ENCODE peak calls at places on chromosomes 4 and X, in six cellular contexts. R is kidney tubule cell, W is colonic mucosa, T is RPMI7951, I is GM10248, F is nucleus accumbens. P is an unnamed sample.
A peak's percentile ranks its signal among the peaks of the same experiment; 100 is the strongest.

GRCh38 chrX:1355131-1355799 is 18.7 kb downstream of the IL3RA start:
- DNase-seq in F (no peak), R (no peak), I (no peak), T (no peak), W (no peak), P (peak; percentile 36)

GRCh38 chr4:105657117-105657765 is 51.2 kb downstream of the INTS12 start:
- DNase-seq in I (no peak), F (no peak), T (no peak), W (no peak), R (no peak), P (no peak)

GRCh38 chr4:67712650-67713530 is 11.9 kb upstream of the UBA6 start:
- DNase-seq in T (peak; percentile 62), W (no peak), I (no peak), F (no peak), R (no peak), P (no peak)

GRCh38 chrX:100410083-100410590 is at the start of gene PCDH19:
- DNase-seq in F (peak; percentile 64), W (peak; percentile 62), T (peak; percentile 44), I (peak; percentile 15), R (peak; percentile 67), P (peak; percentile 89)

GRCh38 chr4:176443646-176444409 is 124.1 kb downstream of the SPCS3 start:
- DNase-seq in I (no peak), F (no peak), R (peak; percentile 16), W (no peak), T (peak; percentile 69), P (no peak)

GRCh38 chr4:41933997-41934812 is 1.0 kb upstream of the TMEM33 start:
- DNase-seq in T (peak; percentile 14), I (no peak), W (no peak), R (no peak), F (no peak), P (no peak)

GRCh38 chr4:148980782-148981181 is 538.6 kb upstream of the NR3C2 start:
- DNase-seq in R (no peak), I (no peak), T (no peak), F (peak; percentile 42), W (no peak), P (no peak)

GRCh38 chr4:11152684-11153083 is 276.0 kb downstream of the HS3ST1 start:
- DNase-seq in R (no peak), I (no peak), W (no peak), T (no peak), F (no peak), P (no peak)

GRCh38 chr4:73919691-73920090 is 50.5 kb downstream of the CXCL1 start:
- DNase-seq in F (no peak), I (no peak), T (peak; percentile 27), W (no peak), R (peak; percentile 74), P (no peak)

GRCh38 chr4:17807446-17807845 is 3.1 kb downstream of the DCAF16 start:
- DNase-seq in R (no peak), T (peak; percentile 29), F (no peak), I (no peak), W (no peak), P (no peak)

GRCh38 chrX:31099536-31100090 is 27.8 kb upstream of the FTHL17 start:
- DNase-seq in F (no peak), W (no peak), R (peak; percentile 32), I (peak; percentile 41), T (peak; percentile 18), P (no peak)

GRCh38 chr4:124777007-124777406 is 64.5 kb upstream of the ANKRD50 start:
- DNase-seq in W (no peak), T (no peak), R (no peak), F (no peak), I (no peak), P (no peak)

GRCh38 chr4:147924604-147925412 is 192.9 kb downstream of the ARHGAP10 start:
- DNase-seq in I (peak; percentile 16), R (peak; percentile 32), W (peak; percentile 42), F (peak; percentile 50), T (peak; percentile 7), P (peak; percentile 33)

GRCh38 chrX:115344885-115345653 is 55.6 kb downstream of the LUZP4 start:
- DNase-seq in W (peak; percentile 73), T (peak; percentile 91), F (peak; percentile 83), I (no peak), R (peak; percentile 91), P (peak; percentile 24)

GRCh38 chrX:39674771-39675553 is 422.8 kb downstream of the BCOR start:
- DNase-seq in I (no peak), R (no peak), F (no peak), W (no peak), T (no peak), P (no peak)

GRCh38 chrX:67523932-67524331 is 19.9 kb upstream of the AR start:
- DNase-seq in T (no peak), I (no peak), W (no peak), F (no peak), R (no peak), P (no peak)

GRCh38 chr4:185640809-185641675 is 105.7 kb upstream of the PDLIM3 start:
- DNase-seq in W (no peak), F (no peak), I (peak; percentile 51), T (peak; percentile 62), R (peak; percentile 72), P (no peak)

GRCh38 chr4:33411182-33411581 is 2691.0 kb downstream of the PCDH7 start:
- DNase-seq in W (no peak), T (peak; percentile 11), F (no peak), R (peak; percentile 64), I (no peak), P (no peak)

GRCh38 chr4:181509073-181509472 is 734.1 kb upstream of the TENM3 start:
- DNase-seq in T (no peak), I (no peak), W (no peak), R (no peak), F (no peak), P (no peak)

GRCh38 chrX:124194209-124194608 is 138.3 kb upstream of the TEX13D start:
- DNase-seq in W (no peak), R (no peak), I (no peak), F (no peak), T (peak; percentile 27), P (no peak)

P was measured in nephron progenitor cell.